ENCODE peak calls at places on chromosomes 3 and 15, in six cellular contexts. J is SK-N-SH, B is GM23338, K is MM.1S, N is neural progenitor cell, Y is GM23248. I is an unnamed sample.
A peak's percentile ranks its signal among the peaks of the same experiment; 100 is the strongest.

GRCh38 chr3:57998366-57999283 is 9.6 kb upstream of the FLNB start:
- DNase-seq in J (peak; percentile 42), B (no peak), K (peak; percentile 69), N (no peak), Y (peak; percentile 47), I (peak; percentile 45)

GRCh38 chr3:157868168-157868567 is 238.1 kb downstream of the SHOX2 start:
- DNase-seq in J (no peak), B (no peak), K (no peak), N (no peak), Y (peak; percentile 69), I (no peak)

GRCh38 chr3:129975332-129976090 is 991 bp downstream of the TRH start:
- DNase-seq in J (peak; percentile 76), B (peak; percentile 74), K (no peak), N (peak; percentile 38), Y (peak; percentile 38), I (no peak)

GRCh38 chr15:66707310-66708160 is 5.5 kb downstream of the SMAD6 start:
- DNase-seq in J (peak; percentile 90), B (peak; percentile 88), K (no peak), N (peak; percentile 88), Y (peak; percentile 78), I (no peak)

GRCh38 chr3:156174229-156174847 is 54.0 kb downstream of the KCNAB1 start:
- DNase-seq in J (peak; percentile 33), B (peak; percentile 33), K (peak; percentile 64), N (peak; percentile 56), Y (peak; percentile 71), I (peak; percentile 65)

GRCh38 chr3:111173328-111173900 is 101.8 kb downstream of the NECTIN3 start:
- DNase-seq in J (no peak), B (peak; percentile 70), K (no peak), N (peak; percentile 58), Y (peak; percentile 4), I (peak; percentile 61)

GRCh38 chr3:64305731-64306130 is 80.5 kb upstream of the PRICKLE2 start:
- DNase-seq in J (no peak), B (no peak), K (no peak), N (no peak), Y (no peak), I (no peak)

GRCh38 chr3:12977117-12977808 is 96.0 kb downstream of the IQSEC1 start:
- DNase-seq in J (no peak), B (peak; percentile 32), K (no peak), N (no peak), Y (no peak), I (no peak)

GRCh38 chr3:113685956-113686721 is 10.3 kb downstream of the USF3 start:
- DNase-seq in J (no peak), B (peak; percentile 64), K (no peak), N (no peak), Y (peak; percentile 46), I (no peak)

GRCh38 chr15:25426896-25427610 is 11.8 kb downstream of the UBE3A start:
- DNase-seq in J (no peak), B (no peak), K (no peak), N (no peak), Y (no peak), I (no peak)

GRCh38 chr3:117744935-117745334 is 1035.4 kb downstream of the TUSC7 start:
- DNase-seq in J (no peak), B (no peak), K (no peak), N (no peak), Y (no peak), I (no peak)

GRCh38 chr3:10358309-10358980 is 37.5 kb upstream of the SEC13 start:
- DNase-seq in J (no peak), B (no peak), K (no peak), N (no peak), Y (no peak), I (no peak)

GRCh38 chr3:190281308-190282051 is 40.8 kb downstream of the CLDN1 start:
- DNase-seq in J (no peak), B (no peak), K (no peak), N (no peak), Y (peak; percentile 42), I (no peak)

GRCh38 chr15:34147371-34148140 is 45.7 kb downstream of the PGBD4 start:
- DNase-seq in J (no peak), B (no peak), K (no peak), N (no peak), Y (peak; percentile 17), I (peak; percentile 78)

GRCh38 chr3:69297525-69297924 is 88.4 kb downstream of the FRMD4B start:
- DNase-seq in J (peak; percentile 60), B (no peak), K (no peak), N (no peak), Y (no peak), I (no peak)

GRCh38 chr15:42921049-42921731 is 612 bp upstream of the TTBK2 start:
- DNase-seq in J (peak; percentile 7), B (peak; percentile 44), K (peak; percentile 39), N (peak; percentile 54), Y (peak; percentile 67), I (no peak)

GRCh38 chr3:132079150-132079549 is 44.3 kb upstream of the CPNE4 start:
- DNase-seq in J (no peak), B (no peak), K (no peak), N (no peak), Y (peak; percentile 33), I (no peak)

GRCh38 chr15:43775411-43775965 is 1.3 kb downstream of the ELL3 start:
- DNase-seq in J (peak; percentile 52), B (peak; percentile 66), K (no peak), N (peak; percentile 40), Y (peak; percentile 74), I (peak; percentile 95)

GRCh38 chr15:82540984-82541431 is 751 bp upstream of the RPS17 start:
- DNase-seq in J (peak; percentile 62), B (peak; percentile 55), K (no peak), N (peak; percentile 33), Y (peak; percentile 54), I (no peak)

GRCh38 chr3:156792945-156793344 is 33.2 kb upstream of the LEKR1 start:
- DNase-seq in J (no peak), B (no peak), K (no peak), N (no peak), Y (peak; percentile 42), I (no peak)

DNA sequence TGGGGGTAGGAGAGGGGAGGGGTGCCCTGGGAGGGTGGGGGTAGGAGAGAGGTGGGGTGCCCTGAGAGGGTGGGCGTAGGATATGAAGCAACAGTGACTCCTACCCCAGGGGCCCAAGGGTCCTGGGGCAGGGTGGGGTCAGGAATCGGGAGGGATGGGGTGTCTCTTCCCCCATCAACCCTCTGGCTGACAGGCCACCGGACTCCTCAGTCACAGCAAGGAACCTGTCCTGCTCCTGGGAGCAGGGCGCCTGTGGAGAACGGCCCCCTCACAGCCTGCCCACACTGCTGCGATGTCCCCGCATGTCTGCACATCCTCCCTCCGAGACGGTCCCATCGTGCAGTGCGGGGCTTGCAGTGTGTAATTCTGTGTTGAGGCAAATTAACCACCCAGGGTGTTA is 2.7 kb downstream of the TM4SF19 start:
- DNase-seq in J (no peak), B (no peak), K (no peak), N (no peak), Y (no peak), I (no peak)
- H3F3A ChIP-seq in J (no peaks in the 10 kb centered on the region), B (no peaks in the 10 kb centered on the region), K (no peaks in the 10 kb centered on the region), N (no peaks in the 10 kb centered on the region), Y (no peaks in the 10 kb centered on the region), I (no peaks in the 10 kb centered on the region)

GRCh38 chr3:177228601-177229190 is 31.4 kb upstream of the TBL1XR1 start:
- DNase-seq in J (no peak), B (no peak), K (no peak), N (no peak), Y (no peak), I (no peak)

GRCh38 chr3:177229791-177230190 is 32.5 kb upstream of the TBL1XR1 start:
- DNase-seq in J (no peak), B (no peak), K (no peak), N (no peak), Y (no peak), I (no peak)

GRCh38 chr3:177234121-177234520 is 36.8 kb upstream of the TBL1XR1 start:
- DNase-seq in J (no peak), B (no peak), K (no peak), N (no peak), Y (no peak), I (no peak)

GRCh38 chr3:177230641-177231040 is 33.4 kb upstream of the TBL1XR1 start:
- DNase-seq in J (no peak), B (no peak), K (no peak), N (no peak), Y (no peak), I (no peak)

DNA sequence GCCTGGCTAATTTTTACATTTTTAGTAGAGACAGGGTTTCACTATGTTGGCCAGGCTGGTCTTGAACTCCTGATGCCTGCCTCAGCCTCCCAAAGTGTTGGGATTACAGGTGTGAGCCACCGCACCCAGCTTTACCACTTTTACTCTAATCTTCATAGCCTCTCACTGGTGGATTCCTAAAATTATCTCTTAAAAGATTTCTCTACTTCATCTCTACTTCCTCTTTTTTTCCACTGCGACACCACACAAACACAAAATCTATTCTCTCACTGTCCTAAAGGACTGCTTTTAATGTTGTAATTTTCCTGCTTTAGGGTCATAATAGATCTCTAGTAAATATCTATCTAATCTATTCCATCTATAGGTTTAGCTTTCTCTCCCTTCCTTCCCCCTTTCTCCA is 34.0 kb upstream of the TBL1XR1 start:
- DNase-seq in J (no peak), B (no peak), K (no peak), N (no peak), Y (no peak), I (no peak)
- TF ChIP-seq EZH2phosphoT487 in J (no peak), B (no peak), K (no peak), N (no peak), Y (no peak), I (no peak)

GRCh38 chr3:183536238-183536880 is 19.1 kb downstream of the KLHL6 start:
- DNase-seq in J (no peak), B (no peak), K (peak; percentile 97), N (no peak), Y (no peak), I (no peak)
- H3F3A ChIP-seq in J (no peaks in the 10 kb centered on the region), B (no peaks in the 10 kb centered on the region), K (peaks cover 46% of the 10 kb centered on the region), N (no peaks in the 10 kb centered on the region), Y (peaks cover 20% of the 10 kb centered on the region), I (no peaks in the 10 kb centered on the region)

DNA sequence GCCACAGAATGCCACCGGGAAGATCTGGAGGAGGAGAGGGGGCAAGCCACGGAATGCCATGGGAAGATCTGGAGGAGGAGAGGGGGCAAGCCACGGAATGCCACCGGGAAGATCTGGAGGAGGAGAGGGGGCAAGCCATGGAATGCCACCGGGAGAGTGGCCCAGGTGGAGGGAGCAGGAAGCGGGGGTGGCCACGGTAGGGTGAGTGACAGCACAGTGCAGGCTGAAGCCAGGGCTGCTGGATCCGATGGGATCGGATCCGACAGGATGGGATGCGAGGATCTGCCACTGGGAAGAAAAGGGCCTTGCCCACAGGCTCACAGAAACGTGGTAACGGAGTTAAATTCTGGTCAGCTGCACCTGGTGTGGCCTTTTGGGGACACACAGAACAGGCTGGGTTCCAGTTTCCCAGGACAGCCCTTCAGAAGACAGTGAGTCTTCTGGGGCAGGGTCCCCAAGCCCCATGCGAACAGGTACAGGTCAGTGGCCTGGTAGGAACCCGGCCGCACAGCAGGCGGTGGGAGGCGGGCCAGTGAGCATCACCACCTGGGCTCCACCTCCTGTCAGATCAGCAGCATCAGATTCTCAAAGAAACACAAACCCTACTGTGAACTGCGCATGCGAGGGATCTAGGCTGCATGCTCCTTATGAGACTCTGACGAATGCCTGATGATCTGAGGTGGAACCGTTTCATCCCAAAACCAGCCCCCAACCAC is 58.8 kb downstream of the XXYLT1 start:
- DNase-seq in J (no peak), B (no peak), K (no peak), N (no peak), Y (no peak), I (no peak)
- TF ChIP-seq EZH2phosphoT487 in J (no peak), B (no peak), K (no peak), N (no peak), Y (no peak), I (no peak)

I was measured in PC-3.